ENCODE peak calls at places on chromosomes 2 and 18, in nine cellular contexts. B, D, Y, M, F, R, W, I and Z are unnamed samples.

GRCh38 chr2:158346041-158346440 is 110.5 kb downstream of the CCDC148 start:
- DNase-seq in B (no peak), D (no peak), Y (no peak), M (no peak), F (no peak), R (no peak), W (no peak), I (no peak), Z (no peak)

GRCh38 chr2:72676341-72677025 is 149.3 kb downstream of the EXOC6B start:
- DNase-seq in B (no peak), D (no peak), Y (peak; percentile 7), M (no peak), F (no peak), R (no peak), W (no peak), I (no peak), Z (no peak)

GRCh38 chr2:84649487-84650142 is 133.3 kb downstream of the DNAH6 start:
- DNase-seq in B (no peak), D (no peak), Y (no peak), M (no peak), F (no peak), R (no peak), W (no peak), I (no peak), Z (no peak)

GRCh38 chr2:112601754-112602153 is 17.3 kb downstream of the CHCHD5 start:
- DNase-seq in B (no peak), D (peak; percentile 10), Y (no peak), M (no peak), F (no peak), R (no peak), W (no peak), I (no peak), Z (peak; percentile 35)

GRCh38 chr2:68845043-68845442 is 26.2 kb downstream of the BMP10 start:
- DNase-seq in B (no peak), D (no peak), Y (no peak), M (no peak), F (no peak), R (no peak), W (no peak), I (no peak), Z (no peak)

GRCh38 chr2:74496997-74497776 is 2.2 kb downstream of the LBX2 start:
- DNase-seq in B (no peak), D (no peak), Y (no peak), M (no peak), F (no peak), R (peak; percentile 35), W (no peak), I (no peak), Z (no peak)

GRCh38 chr2:230778350-230779140 is 65.9 kb downstream of the CAB39 start:
- DNase-seq in B (no peak), D (no peak), Y (peak; percentile 45), M (no peak), F (no peak), R (no peak), W (no peak), I (no peak), Z (no peak)

GRCh38 chr2:17969661-17970060 is 91.2 kb downstream of the KCNS3 start:
- DNase-seq in B (no peak), D (no peak), Y (no peak), M (no peak), F (no peak), R (no peak), W (no peak), I (no peak), Z (no peak)

GRCh38 chr18:32468147-32468845 is 2.4 kb downstream of the GAREM1 start:
- DNase-seq in B (no peak), D (no peak), Y (no peak), M (no peak), F (no peak), R (no peak), W (no peak), I (no peak), Z (peak; percentile 6)

GRCh38 chr2:111042772-111043771 is 77.6 kb upstream of the BCL2L11 start:
- DNase-seq in B (no peak), D (no peak), Y (no peak), M (no peak), F (no peak), R (no peak), W (no peak), I (no peak), Z (no peak)

GRCh38 chr2:112787729-112788401 is 3.6 kb upstream of the IL1A start:
- DNase-seq in B (no peak), D (no peak), Y (no peak), M (no peak), F (no peak), R (no peak), W (no peak), I (no peak), Z (no peak)

GRCh38 chr2:175806115-175806470 is 196.0 kb downstream of the LNPK start:
- DNase-seq in B (no peak), D (no peak), Y (no peak), M (no peak), F (no peak), R (no peak), W (no peak), I (no peak), Z (no peak)

GRCh38 chr18:12976305-12976704 is 14.9 kb upstream of the CEP192 start:
- DNase-seq in B (no peak), D (no peak), Y (no peak), M (no peak), F (no peak), R (no peak), W (no peak), I (no peak), Z (no peak)
- H3K4me1 ChIP-seq in B (no peaks in the 10 kb centered on the region), D (no peaks in the 10 kb centered on the region), Y (no peaks in the 10 kb centered on the region), M (no peaks in the 10 kb centered on the region), F (no peaks in the 10 kb centered on the region), R (peaks cover 7% of the 10 kb centered on the region), W (no peaks in the 10 kb centered on the region), I (no peaks in the 10 kb centered on the region), Z (no peaks in the 10 kb centered on the region)

GRCh38 chr2:11539317-11540147 is 5.7 kb downstream of the GREB1 start:
- DNase-seq in B (peak; percentile 61), D (no peak), Y (no peak), M (no peak), F (no peak), R (no peak), W (no peak), I (no peak), Z (peak; percentile 22)

GRCh38 chr2:11540148-11540995 is 6.5 kb downstream of the GREB1 start:
- DNase-seq in B (peak; percentile 68), D (no peak), Y (no peak), M (no peak), F (no peak), R (no peak), W (no peak), I (no peak), Z (no peak)

GRCh38 chr2:11535899-11536344 is 2.1 kb downstream of the GREB1 start:
- DNase-seq in B (no peak), D (no peak), Y (no peak), M (no peak), F (no peak), R (no peak), W (no peak), I (no peak), Z (no peak)

GRCh38 chr2:11534746-11535484 is 1.1 kb downstream of the GREB1 start:
- DNase-seq in B (no peak), D (no peak), Y (no peak), M (no peak), F (no peak), R (no peak), W (no peak), I (no peak), Z (no peak)

GRCh38 chr2:11537951-11538350 is 4.1 kb downstream of the GREB1 start:
- DNase-seq in B (no peak), D (no peak), Y (no peak), M (no peak), F (no peak), R (no peak), W (no peak), I (no peak), Z (no peak)
- H3K4me1 ChIP-seq in B (no peaks in the 10 kb centered on the region), D (peaks cover 17% of the 10 kb centered on the region), Y (no peaks in the 10 kb centered on the region), M (no peaks in the 10 kb centered on the region), F (no peaks in the 10 kb centered on the region), R (no peaks in the 10 kb centered on the region), W (no peaks in the 10 kb centered on the region), I (no peaks in the 10 kb centered on the region), Z (peaks cover 14% of the 10 kb centered on the region)

DNA sequence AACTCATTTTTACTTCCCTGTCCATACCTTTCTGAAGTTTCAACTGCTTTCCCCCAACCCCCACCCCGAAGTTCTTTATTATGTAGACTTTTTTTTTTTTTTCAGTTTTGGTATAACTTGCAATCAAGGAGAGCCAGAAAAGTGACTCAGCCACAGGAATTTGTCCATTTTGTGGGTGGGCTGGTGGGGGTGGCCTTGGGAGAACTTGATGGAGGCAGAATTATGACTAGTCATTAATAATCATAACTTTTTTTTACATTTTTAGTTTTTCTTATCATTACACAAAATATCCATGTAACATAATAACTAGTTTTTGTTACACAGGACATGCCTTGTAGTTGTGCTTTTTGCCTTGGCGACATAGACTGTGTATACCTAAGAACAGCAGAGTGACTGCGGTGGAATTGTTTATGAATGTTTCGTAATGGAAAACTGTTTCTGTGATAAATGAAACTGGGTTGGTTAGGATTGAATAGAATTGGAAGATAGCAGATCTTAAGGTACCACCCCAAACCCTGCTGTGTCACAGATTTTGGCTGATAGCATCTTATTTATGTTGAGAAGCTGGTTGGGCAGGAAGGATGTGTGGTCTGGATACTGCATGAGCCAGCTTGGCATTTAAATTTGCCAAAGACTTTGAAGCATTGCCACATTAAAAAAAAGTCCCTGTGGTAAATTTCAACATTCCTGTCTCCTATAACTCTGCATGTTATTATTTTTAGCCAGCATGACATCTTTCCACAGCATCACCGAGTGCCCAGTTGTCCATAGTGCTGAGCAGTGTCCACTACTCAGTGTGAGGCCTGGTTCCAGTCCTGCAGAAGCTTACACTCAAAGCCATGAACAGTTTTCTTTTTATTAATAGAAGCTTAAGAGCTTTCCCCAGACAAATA is 30.7 kb downstream of the LYPD6B start:
- DNase-seq in B (no peak), D (no peak), Y (peak; percentile 90), M (no peak), F (no peak), R (no peak), W (no peak), I (no peak), Z (peak; percentile 78)
- H3K4me1 ChIP-seq in B (no peaks in the 10 kb centered on the region), D (peaks cover 10% of the 10 kb centered on the region), Y (peaks cover 40% of the 10 kb centered on the region), M (no peaks in the 10 kb centered on the region), F (peaks cover 14% of the 10 kb centered on the region), R (peaks cover 10% of the 10 kb centered on the region), W (no peaks in the 10 kb centered on the region), I (no peaks in the 10 kb centered on the region), Z (peaks cover 7% of the 10 kb centered on the region)

GRCh38 chr2:42874838-42875801 is 82.7 kb upstream of the HAAO start:
- DNase-seq in B (peak; percentile 93), D (peak; percentile 83), Y (no peak), M (no peak), F (peak; percentile 76), R (no peak), W (no peak), I (peak; percentile 75), Z (no peak)

GRCh38 chr2:42877532-42877931 is 85.1 kb upstream of the HAAO start:
- DNase-seq in B (no peak), D (no peak), Y (no peak), M (no peak), F (no peak), R (no peak), W (no peak), I (no peak), Z (no peak)

GRCh38 chr2:42875880-42876279 is 83.5 kb upstream of the HAAO start:
- DNase-seq in B (no peak), D (no peak), Y (no peak), M (no peak), F (no peak), R (no peak), W (no peak), I (no peak), Z (no peak)

GRCh38 chr2:42877936-42878335 is 85.6 kb upstream of the HAAO start:
- DNase-seq in B (no peak), D (no peak), Y (no peak), M (no peak), F (no peak), R (no peak), W (no peak), I (no peak), Z (no peak)

GRCh38 chr2:42876280-42876840 is 84.0 kb upstream of the HAAO start:
- DNase-seq in B (peak; percentile 55), D (peak; percentile 76), Y (no peak), M (no peak), F (no peak), R (no peak), W (no peak), I (no peak), Z (no peak)
- H3K4me1 ChIP-seq in B (peaks cover 21% of the 10 kb centered on the region), D (peaks cover 35% of the 10 kb centered on the region), Y (peaks cover 24% of the 10 kb centered on the region), M (peaks cover 11% of the 10 kb centered on the region), F (peaks cover 74% of the 10 kb centered on the region), R (peaks cover 55% of the 10 kb centered on the region), W (peaks cover 13% of the 10 kb centered on the region), I (peaks cover 24% of the 10 kb centered on the region), Z (peaks cover 29% of the 10 kb centered on the region)